ENCODE peak calls at places on chromosomes 5 and 9, in ten cellular contexts. U is EH; K is activated naive CD8-positive, alpha-beta T cell treated with anti-CD3 and anti-CD28 coated beads for 36 hours; N is COR-L47; P is HuH-7; B is bronchial epithelial cell; S is stimulated activated CD4-positive, alpha-beta T cell treated with anti-CD3 and anti-CD28 coated beads, Interleukin-1b, Interleukin-23, amount 100 ng/mL, for 1 hour; G is HTR-8/SVneo; O is activated CD4-positive, CD25-positive, alpha-beta regulatory T cell; F is stimulated activated effector memory CD8-positive, alpha-beta T cell treated with anti-CD3 and anti-CD28 coated beads, Interleukin-12 subunit alpha, Interleukin-12 subunit beta, amount 100 ng/mL, for 72 hours. C is an unnamed sample.

GRCh38 chr5:57117601-57118000 is 56.3 kb upstream of the GPBP1 start:
- DNase-seq in O (no peak), P (no peak), F (no peak), U (peak), S (no peak), B (no peak), N (no peak), K (peak), G (no peak), C (peak)

GRCh38 chr5:135498662-135498995 is 37.1 kb downstream of the NEUROG1 start:
- DNase-seq in O (no peak), S (no peak), B (peak), P (no peak), G (no peak), K (no peak), N (no peak), U (no peak), F (no peak), C (no peak)

GRCh38 chr5:64333891-64334290 is 168.2 kb downstream of the RNF180 start:
- DNase-seq in F (no peak), S (no peak), K (no peak), N (no peak), O (no peak), G (no peak), P (no peak), U (no peak), B (no peak), C (no peak)

GRCh38 chr5:124655211-124655880 is 91.1 kb downstream of the ZNF608 start:
- DNase-seq in O (no peak), B (peak), U (peak), P (no peak), K (no peak), S (no peak), N (peak), F (no peak), G (no peak), C (no peak)

GRCh38 chr5:134449167-134449566 is 37.5 kb upstream of the CDKN2AIPNL start:
- DNase-seq in K (no peak), N (no peak), O (no peak), P (no peak), B (peak), F (no peak), U (no peak), S (no peak), G (no peak), C (no peak)

GRCh38 chr9:110880123-110880522 is 158.1 kb downstream of the LPAR1 start:
- DNase-seq in B (no peak), S (no peak), P (no peak), O (no peak), N (no peak), F (no peak), G (no peak), U (peak), K (no peak), C (no peak)

GRCh38 chr5:116600876-116601275 is 26.3 kb upstream of the SEMA6A start:
- DNase-seq in K (no peak), O (no peak), S (no peak), P (no peak), B (peak), F (no peak), U (peak), N (no peak), G (no peak), C (no peak)

GRCh38 chr5:17182494-17182893 is 34.9 kb upstream of the BASP1 start:
- DNase-seq in S (no peak), F (no peak), G (no peak), B (peak), N (no peak), U (peak), O (no peak), K (no peak), P (no peak), C (no peak)

GRCh38 chr5:144135113-144135762 is 35.2 kb downstream of the YIPF5 start:
- DNase-seq in N (no peak), B (no peak), G (no peak), F (no peak), K (no peak), P (no peak), U (no peak), S (no peak), O (no peak), C (no peak)

GRCh38 chr9:137619240-137620090 is 660 bp downstream of the EHMT1 start:
- DNase-seq in N (no peak), U (peak), O (no peak), F (no peak), P (peak), B (no peak), G (no peak), S (no peak), K (peak), C (peak)

GRCh38 chr5:177455036-177455660 is 8.5 kb downstream of the PRR7 start:
- DNase-seq in N (peak), P (peak), G (peak), K (peak), O (peak), F (peak), U (peak), B (peak), S (peak), C (peak)

GRCh38 chr9:34426340-34427074 is 31.9 kb downstream of the FAM219A start:
- DNase-seq in B (no peak), O (no peak), K (no peak), F (no peak), S (no peak), P (no peak), N (no peak), U (no peak), G (no peak), C (no peak)

GRCh38 chr9:92439921-92440750 is 15.9 kb upstream of the OMD start:
- DNase-seq in U (peak), P (no peak), N (no peak), G (no peak), B (peak), F (no peak), O (no peak), S (no peak), K (no peak), C (no peak)

GRCh38 chr5:135964670-135965320 is 10.0 kb upstream of the LECT2 start:
- DNase-seq in S (no peak), O (no peak), N (no peak), K (no peak), F (no peak), B (no peak), U (peak), P (no peak), G (no peak), C (no peak)